ENCODE peak calls at places on chromosomes 2 and 18, in eight cellular contexts. T is amniotic stem cell; P is H7; X is NT2/D1; J is iPS DF 19.7; K is activated T-helper 9 cell treated with anti-CD3 and anti-CD28 coated beads, Interleukin-2, amount 50 U/mL, for 16 hours; W is T-helper 9 cell; A is fibroblast of lung. N is an unnamed sample.

GRCh38 chr2:68594674-68595492 is 48.5 kb upstream of the PROKR1 start:
- DNase-seq in J (no peak), P (peak; percentile 36), W (peak; percentile 51), K (peak; percentile 12), T (no peak), A (peak; percentile 16), X (peak; percentile 32), N (peak; percentile 50)

GRCh38 chr2:171325886-171326585 is 107.8 kb downstream of the METTL8 start:
- DNase-seq in T (no peak), X (no peak), P (no peak), A (no peak), J (no peak), W (no peak), K (no peak), N (no peak)

GRCh38 chr2:240628507-240629418 is 3.5 kb downstream of the GPR35 start:
- DNase-seq in J (no peak), P (peak; percentile 70), K (no peak), A (no peak), T (no peak), W (no peak), X (no peak), N (no peak)

GRCh38 chr2:181621779-181622490 is 35.0 kb downstream of the CERKL start:
- DNase-seq in K (no peak), J (no peak), P (no peak), A (no peak), T (no peak), W (no peak), X (no peak), N (no peak)

GRCh38 chr2:37782721-37783438 is 111.4 kb upstream of the CDC42EP3 start:
- DNase-seq in P (no peak), T (peak; percentile 51), X (no peak), W (no peak), J (no peak), A (peak; percentile 46), K (no peak), N (peak; percentile 51)

GRCh38 chr18:49531678-49532153 is 30.1 kb upstream of the LIPG start:
- DNase-seq in J (no peak), A (no peak), X (no peak), T (no peak), P (no peak), K (no peak), W (no peak), N (peak; percentile 40)

GRCh38 chr18:45821667-45822066 is 3.8 kb upstream of the SIGLEC15 start:
- DNase-seq in X (no peak), T (no peak), K (no peak), A (no peak), J (no peak), P (no peak), W (no peak), N (no peak)

GRCh38 chr18:55857409-55857808 is 269.4 kb upstream of the TCF4 start:
- DNase-seq in T (no peak), X (no peak), K (no peak), W (no peak), J (no peak), P (no peak), A (no peak), N (no peak)

GRCh38 chr2:179593323-179593722 is 268.1 kb downstream of the ZNF385B start:
- DNase-seq in J (no peak), W (no peak), P (no peak), A (no peak), X (no peak), K (no peak), T (no peak), N (no peak)